ENCODE peak calls at places on chromosomes 12 and 14, in four cellular contexts. Z is neural progenitor cell, T is uterus, R is GM12865. C is an unnamed sample.
A peak's percentile ranks its signal among the peaks of the same experiment; 100 is the strongest.

GRCh38 chr12:115135800-115136211 is 451.8 kb upstream of the TBX3 start:
- DNase-seq in T (no peak), R (no peak), Z (no peak), C (no peak)

GRCh38 chr14:99078426-99078825 is 193.6 kb downstream of the BCL11B start:
- DNase-seq in T (no peak), Z (no peak), R (no peak), C (no peak)

GRCh38 chr14:24064091-24064795 is 7.1 kb upstream of the CPNE6 start:
- DNase-seq in R (no peak), Z (no peak), T (no peak), C (no peak)

GRCh38 chr12:69933115-69933552 is 108.1 kb downstream of the MYRFL start:
- DNase-seq in T (no peak), Z (peak; percentile 69), R (peak; percentile 86), C (no peak)

GRCh38 chr12:12127304-12127703 is 56.6 kb downstream of the BCL2L14 start:
- DNase-seq in R (no peak), Z (no peak), T (no peak), C (no peak)

GRCh38 chr12:67410246-67410645 is 141.1 kb downstream of the CAND1 start:
- DNase-seq in Z (no peak), T (no peak), R (no peak), C (no peak)

GRCh38 chr14:96129128-96129736 is 75.4 kb upstream of the BDKRB2 start:
- DNase-seq in R (no peak), Z (no peak), T (no peak), C (no peak)

GRCh38 chr12:49137476-49137875 is 6.3 kb upstream of the TUBA1B start:
- DNase-seq in Z (no peak), T (no peak), R (no peak), C (no peak)

GRCh38 chr14:99548285-99548684 is 55.7 kb downstream of the CCDC85C start:
- DNase-seq in Z (no peak), R (no peak), T (no peak), C (no peak)

GRCh38 chr14:36028218-36028617 is 148.3 kb downstream of the PTCSC3 start:
- DNase-seq in R (peak; percentile 44), Z (no peak), T (no peak), C (no peak)

GRCh38 chr12:13179159-13180074 is 17.1 kb upstream of the EMP1 start:
- DNase-seq in R (peak; percentile 28), T (peak; percentile 86), Z (peak; percentile 75), C (no peak)

DNA sequence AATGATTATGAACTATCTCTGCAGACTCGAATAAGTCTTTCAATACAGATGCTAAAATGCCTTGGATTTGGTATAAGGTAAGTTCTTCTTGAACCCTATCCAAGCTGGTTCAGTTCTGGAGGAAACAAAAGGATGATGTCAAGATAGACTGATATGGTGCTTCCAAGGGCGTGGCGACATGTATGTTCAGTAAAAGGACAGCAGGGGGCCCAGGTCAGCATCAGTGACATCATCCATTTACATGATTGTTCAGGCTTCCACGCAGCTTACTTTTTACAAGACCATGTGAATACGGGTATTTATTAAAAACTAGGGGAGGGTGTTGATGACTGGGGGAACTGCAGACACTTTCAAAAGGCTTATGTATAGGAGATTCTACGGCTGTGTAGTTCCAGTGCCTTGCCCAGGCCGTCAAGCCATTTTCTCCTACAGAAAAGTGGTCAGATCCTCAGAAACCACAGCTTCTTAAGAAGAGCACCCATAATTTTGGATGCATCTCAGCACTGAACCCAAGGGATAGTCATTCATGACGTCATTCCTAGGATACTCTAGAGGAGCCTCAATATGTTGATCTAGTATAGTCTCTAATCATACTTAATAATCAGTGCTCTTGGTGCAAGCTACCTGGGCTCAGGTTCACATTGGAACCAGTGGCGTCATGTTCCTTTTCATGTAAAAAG is 527.7 kb downstream of the FUT8 start:
- DNase-seq in R (peak; percentile 57), Z (peak; percentile 41), T (no peak), C (no peak)
- TF ChIP-seq CTCF in R (peak; percentile 36), Z (peak; percentile 29), T (no peak), C (peak; percentile 24)

GRCh38 chr12:5556033-5556614 is 124.2 kb downstream of the NTF3 start:
- DNase-seq in R (peak; percentile 7), T (no peak), Z (no peak), C (no peak)
- TF ChIP-seq CTCF in R (peak; percentile 40), T (no peak), Z (peak; percentile 44), C (peak; percentile 58)

GRCh38 chr12:17954788-17955187 is 135.2 kb downstream of the RERGL start:
- DNase-seq in Z (peak; percentile 6), T (no peak), R (no peak), C (no peak)
- TF ChIP-seq CTCF in Z (no peak), T (no peak), R (no peak), C (peak; percentile 11)

GRCh38 chr14:92692822-92693226 is 55.6 kb downstream of the LGMN start:
- DNase-seq in Z (no peak), R (no peak), T (peak; percentile 70), C (peak; percentile 73)

GRCh38 chr14:92687681-92688433 is 60.6 kb downstream of the LGMN start:
- DNase-seq in T (no peak), R (no peak), Z (peak; percentile 76), C (peak; percentile 90)

GRCh38 chr14:92686763-92687427 is 61.5 kb downstream of the LGMN start:
- DNase-seq in T (peak; percentile 69), Z (peak; percentile 92), R (peak; percentile 62), C (peak; percentile 92)

GRCh38 chr14:92688434-92689375 is 59.7 kb downstream of the LGMN start:
- DNase-seq in Z (no peak), T (no peak), R (no peak), C (peak; percentile 88)

DNA sequence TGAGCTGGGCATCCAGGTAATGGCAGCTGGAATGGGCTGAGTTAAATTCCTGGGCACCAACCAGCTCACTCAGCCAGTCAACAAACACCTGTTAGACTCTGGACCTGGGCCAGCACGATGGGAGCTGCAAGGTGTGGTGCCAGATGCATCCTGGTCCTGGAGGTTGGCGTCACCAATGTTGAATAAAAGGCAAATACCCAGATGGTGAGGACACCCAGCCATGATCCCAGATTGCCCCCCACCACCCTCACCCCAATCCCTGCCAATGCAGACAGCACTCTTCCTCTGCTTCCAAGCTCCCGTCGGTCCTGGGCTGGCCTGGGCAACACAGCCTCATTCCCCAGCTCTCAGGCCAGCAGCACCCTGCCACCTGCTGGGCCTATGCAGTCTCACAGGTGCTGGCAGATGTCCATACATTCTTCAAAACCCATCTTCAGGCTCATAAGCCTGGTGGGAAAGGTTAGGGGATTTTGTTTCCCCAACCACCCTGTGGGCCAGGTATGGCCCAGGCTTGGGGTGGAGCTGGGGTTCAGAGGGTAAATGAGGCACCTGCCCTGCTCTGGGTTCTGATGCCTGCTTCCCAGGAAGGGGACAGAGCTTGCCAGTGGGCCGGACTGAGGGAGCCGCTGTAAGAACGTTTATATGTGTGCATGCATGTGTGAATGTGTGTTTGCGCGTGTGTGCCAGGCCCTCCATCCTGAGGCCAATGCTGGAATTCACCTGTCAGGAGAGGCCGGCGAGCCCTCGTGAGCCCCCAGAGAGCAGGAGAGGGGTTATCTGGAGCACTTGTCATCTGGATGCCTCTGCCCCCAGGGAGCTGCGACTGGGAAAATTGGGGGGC is 58.0 kb downstream of the LGMN start:
- DNase-seq in T (peak; percentile 40), Z (no peak), R (peak; percentile 66), C (peak; percentile 77)
- TF ChIP-seq CTCF in T (no peak), Z (peak; percentile 30), R (peak; percentile 56), C (peak; percentile 69)

C was measured in chondrocyte.